ENCODE peak calls at places on chromosome 11, in ten cellular contexts. One of them, this sample, is unnamed.

GRCh38 chr11:112267188-112267591 is 6.5 kb upstream of the PLET1 start:
- DNase-seq in epithelial cell of esophagus: no peak
- DNase-seq in fibroblast of the aortic adventitia: no peak
- DNase-seq in NCI-H460: no peak
- DNase-seq in T-cell: no peak
- DNase-seq in NCI-H1436: no peak
- DNase-seq in astrocyte of the spinal cord: no peak
- DNase-seq in GM23248: no peak
- DNase-seq in H9: no peak
- DNase-seq in astrocyte of the hippocampus: no peak
- DNase-seq in this sample: no peak

GRCh38 chr11:69009441-69010211 is 3.4 kb downstream of the MRGPRF start:
- DNase-seq in H9: no peak
- DNase-seq in GM23248: peak
- DNase-seq in astrocyte of the hippocampus: peak
- DNase-seq in epithelial cell of esophagus: no peak
- DNase-seq in fibroblast of the aortic adventitia: no peak
- DNase-seq in T-cell: no peak
- DNase-seq in NCI-H460: no peak
- DNase-seq in astrocyte of the spinal cord: no peak
- DNase-seq in NCI-H1436: no peak
- DNase-seq in this sample: no peak

GRCh38 chr11:74138021-74138420 is 32.8 kb downstream of the C2CD3 start:
- DNase-seq in NCI-H460: no peak
- DNase-seq in GM23248: peak
- DNase-seq in fibroblast of the aortic adventitia: no peak
- DNase-seq in epithelial cell of esophagus: no peak
- DNase-seq in astrocyte of the spinal cord: peak
- DNase-seq in H9: no peak
- DNase-seq in NCI-H1436: no peak
- DNase-seq in astrocyte of the hippocampus: peak
- DNase-seq in T-cell: no peak
- DNase-seq in this sample: no peak

GRCh38 chr11:16034074-16034473 is 322.3 kb downstream of the SOX6 start:
- DNase-seq in epithelial cell of esophagus: no peak
- DNase-seq in astrocyte of the spinal cord: no peak
- DNase-seq in astrocyte of the hippocampus: no peak
- DNase-seq in NCI-H1436: no peak
- DNase-seq in T-cell: no peak
- DNase-seq in NCI-H460: no peak
- DNase-seq in GM23248: no peak
- DNase-seq in fibroblast of the aortic adventitia: no peak
- DNase-seq in H9: no peak
- DNase-seq in this sample: no peak

GRCh38 chr11:28842716-28843115 is 734.5 kb downstream of the METTL15 start:
- DNase-seq in GM23248: peak
- DNase-seq in NCI-H460: no peak
- DNase-seq in H9: no peak
- DNase-seq in epithelial cell of esophagus: no peak
- DNase-seq in NCI-H1436: no peak
- DNase-seq in fibroblast of the aortic adventitia: no peak
- DNase-seq in astrocyte of the spinal cord: peak
- DNase-seq in astrocyte of the hippocampus: no peak
- DNase-seq in T-cell: no peak
- DNase-seq in this sample: no peak

GRCh38 chr11:79312591-79313267 is 128.1 kb downstream of the TENM4 start:
- DNase-seq in astrocyte of the hippocampus: peak
- DNase-seq in epithelial cell of esophagus: no peak
- DNase-seq in fibroblast of the aortic adventitia: peak
- DNase-seq in T-cell: no peak
- DNase-seq in astrocyte of the spinal cord: peak
- DNase-seq in NCI-H1436: no peak
- DNase-seq in NCI-H460: no peak
- DNase-seq in GM23248: no peak
- DNase-seq in H9: no peak
- DNase-seq in this sample: no peak

GRCh38 chr11:69166186-69167115 is 10.7 kb downstream of the SMIM38 start:
- DNase-seq in astrocyte of the spinal cord: peak
- DNase-seq in T-cell: no peak
- DNase-seq in fibroblast of the aortic adventitia: peak
- DNase-seq in NCI-H1436: peak
- DNase-seq in GM23248: peak
- DNase-seq in epithelial cell of esophagus: peak
- DNase-seq in H9: peak
- DNase-seq in NCI-H460: peak
- DNase-seq in astrocyte of the hippocampus: peak
- DNase-seq in this sample: no peak

GRCh38 chr11:46524201-46524600 is 69.6 kb downstream of the AMBRA1 start:
- DNase-seq in T-cell: no peak
- DNase-seq in NCI-H1436: no peak
- DNase-seq in astrocyte of the spinal cord: no peak
- DNase-seq in NCI-H460: no peak
- DNase-seq in fibroblast of the aortic adventitia: no peak
- DNase-seq in H9: no peak
- DNase-seq in GM23248: no peak
- DNase-seq in epithelial cell of esophagus: no peak
- DNase-seq in astrocyte of the hippocampus: no peak
- DNase-seq in this sample: no peak

GRCh38 chr11:112856591-112856990 is 104.6 kb upstream of the NCAM1 start:
- DNase-seq in H9: no peak
- DNase-seq in T-cell: no peak
- DNase-seq in NCI-H1436: no peak
- DNase-seq in NCI-H460: no peak
- DNase-seq in fibroblast of the aortic adventitia: peak
- DNase-seq in GM23248: no peak
- DNase-seq in astrocyte of the hippocampus: no peak
- DNase-seq in astrocyte of the spinal cord: no peak
- DNase-seq in epithelial cell of esophagus: no peak
- DNase-seq in this sample: no peak

GRCh38 chr11:6319001-6319878 is 1.1 kb downstream of the CAVIN3 start:
- DNase-seq in epithelial cell of esophagus: peak
- DNase-seq in GM23248: peak
- DNase-seq in astrocyte of the hippocampus: peak
- DNase-seq in NCI-H460: no peak
- DNase-seq in fibroblast of the aortic adventitia: peak
- DNase-seq in NCI-H1436: no peak
- DNase-seq in H9: peak
- DNase-seq in astrocyte of the spinal cord: peak
- DNase-seq in T-cell: no peak
- DNase-seq in this sample: peak

GRCh38 chr11:86176165-86176884 is 68.2 kb upstream of the EED start:
- DNase-seq in astrocyte of the spinal cord: peak
- DNase-seq in NCI-H1436: no peak
- DNase-seq in T-cell: peak
- DNase-seq in astrocyte of the hippocampus: no peak
- DNase-seq in epithelial cell of esophagus: peak
- DNase-seq in NCI-H460: no peak
- DNase-seq in fibroblast of the aortic adventitia: peak
- DNase-seq in GM23248: peak
- DNase-seq in H9: no peak
- DNase-seq in this sample: peak

GRCh38 chr11:86064236-86064803 is 4.6 kb downstream of the PICALM start:
- DNase-seq in astrocyte of the hippocampus: no peak
- DNase-seq in astrocyte of the spinal cord: no peak
- DNase-seq in GM23248: peak
- DNase-seq in NCI-H460: no peak
- DNase-seq in NCI-H1436: no peak
- DNase-seq in H9: no peak
- DNase-seq in epithelial cell of esophagus: peak
- DNase-seq in T-cell: no peak
- DNase-seq in fibroblast of the aortic adventitia: peak
- DNase-seq in this sample: no peak

GRCh38 chr11:108559340-108559739 is 34.2 kb downstream of the EXPH5 start:
- DNase-seq in NCI-H460: no peak
- DNase-seq in astrocyte of the hippocampus: peak
- DNase-seq in NCI-H1436: no peak
- DNase-seq in epithelial cell of esophagus: peak
- DNase-seq in astrocyte of the spinal cord: peak
- DNase-seq in fibroblast of the aortic adventitia: peak
- DNase-seq in H9: no peak
- DNase-seq in GM23248: peak
- DNase-seq in T-cell: no peak
- DNase-seq in this sample: no peak

GRCh38 chr11:129377739-129378138 is 2.1 kb downstream of the BARX2 start:
- DNase-seq in H9: no peak
- DNase-seq in astrocyte of the hippocampus: no peak
- DNase-seq in fibroblast of the aortic adventitia: no peak
- DNase-seq in T-cell: no peak
- DNase-seq in astrocyte of the spinal cord: no peak
- DNase-seq in NCI-H1436: no peak
- DNase-seq in GM23248: no peak
- DNase-seq in NCI-H460: no peak
- DNase-seq in epithelial cell of esophagus: peak
- DNase-seq in this sample: no peak

GRCh38 chr11:74533421-74533820 is 39.9 kb upstream of the LIPT2 start:
- DNase-seq in astrocyte of the spinal cord: no peak
- DNase-seq in fibroblast of the aortic adventitia: no peak
- DNase-seq in H9: no peak
- DNase-seq in T-cell: no peak
- DNase-seq in GM23248: no peak
- DNase-seq in NCI-H1436: no peak
- DNase-seq in NCI-H460: no peak
- DNase-seq in epithelial cell of esophagus: no peak
- DNase-seq in astrocyte of the hippocampus: no peak
- DNase-seq in this sample: no peak

GRCh38 chr11:132234878-132235277 is 864.5 kb downstream of the NTM start:
- DNase-seq in epithelial cell of esophagus: peak
- DNase-seq in NCI-H460: no peak
- DNase-seq in NCI-H1436: no peak
- DNase-seq in astrocyte of the hippocampus: peak
- DNase-seq in H9: no peak
- DNase-seq in T-cell: no peak
- DNase-seq in astrocyte of the spinal cord: peak
- DNase-seq in fibroblast of the aortic adventitia: peak
- DNase-seq in GM23248: peak
- DNase-seq in this sample: no peak

GRCh38 chr11:46198873-46199250 is 77.6 kb upstream of the PHF21A start:
- DNase-seq in astrocyte of the spinal cord: no peak
- DNase-seq in NCI-H460: no peak
- DNase-seq in epithelial cell of esophagus: no peak
- DNase-seq in GM23248: no peak
- DNase-seq in astrocyte of the hippocampus: no peak
- DNase-seq in fibroblast of the aortic adventitia: no peak
- DNase-seq in NCI-H1436: no peak
- DNase-seq in T-cell: no peak
- DNase-seq in H9: no peak
- DNase-seq in this sample: no peak

GRCh38 chr11:19259487-19260345 is 19.0 kb upstream of the E2F8 start:
- DNase-seq in astrocyte of the spinal cord: peak
- DNase-seq in NCI-H1436: peak
- DNase-seq in NCI-H460: peak
- DNase-seq in astrocyte of the hippocampus: peak
- DNase-seq in GM23248: peak
- DNase-seq in epithelial cell of esophagus: peak
- DNase-seq in fibroblast of the aortic adventitia: peak
- DNase-seq in T-cell: peak
- DNase-seq in H9: peak
- DNase-seq in this sample: peak

GRCh38 chr11:33376331-33377099 is 119.3 kb downstream of the HIPK3 start:
- DNase-seq in fibroblast of the aortic adventitia: no peak
- DNase-seq in astrocyte of the spinal cord: no peak
- DNase-seq in NCI-H1436: no peak
- DNase-seq in GM23248: peak
- DNase-seq in epithelial cell of esophagus: peak
- DNase-seq in T-cell: no peak
- DNase-seq in NCI-H460: no peak
- DNase-seq in H9: peak
- DNase-seq in astrocyte of the hippocampus: peak
- DNase-seq in this sample: no peak

GRCh38 chr11:27570542-27570941 is 64.0 kb upstream of the LIN7C start:
- DNase-seq in H9: no peak
- DNase-seq in astrocyte of the spinal cord: no peak
- DNase-seq in epithelial cell of esophagus: no peak
- DNase-seq in NCI-H1436: no peak
- DNase-seq in T-cell: no peak
- DNase-seq in fibroblast of the aortic adventitia: no peak
- DNase-seq in GM23248: no peak
- DNase-seq in astrocyte of the hippocampus: no peak
- DNase-seq in NCI-H460: no peak
- DNase-seq in this sample: no peak

GRCh38 chr11:127454856-127455255 is 454.3 kb upstream of the KIRREL3 start:
- DNase-seq in GM23248: no peak
- DNase-seq in NCI-H1436: peak
- DNase-seq in epithelial cell of esophagus: no peak
- DNase-seq in NCI-H460: no peak
- DNase-seq in fibroblast of the aortic adventitia: no peak
- DNase-seq in astrocyte of the hippocampus: peak
- DNase-seq in T-cell: no peak
- DNase-seq in H9: no peak
- DNase-seq in astrocyte of the spinal cord: peak
- DNase-seq in this sample: no peak

GRCh38 chr11:118194835-118195627 is 18.6 kb upstream of the SCN2B start:
- DNase-seq in fibroblast of the aortic adventitia: peak
- DNase-seq in H9: no peak
- DNase-seq in NCI-H460: no peak
- DNase-seq in astrocyte of the hippocampus: peak
- DNase-seq in GM23248: peak
- DNase-seq in epithelial cell of esophagus: peak
- DNase-seq in NCI-H1436: no peak
- DNase-seq in T-cell: no peak
- DNase-seq in astrocyte of the spinal cord: peak
- DNase-seq in this sample: peak

GRCh38 chr11:105466582-105467228 is 143.2 kb upstream of the GRIA4 start:
- DNase-seq in NCI-H460: no peak
- DNase-seq in fibroblast of the aortic adventitia: peak
- DNase-seq in epithelial cell of esophagus: peak
- DNase-seq in T-cell: no peak
- DNase-seq in astrocyte of the spinal cord: peak
- DNase-seq in H9: no peak
- DNase-seq in NCI-H1436: no peak
- DNase-seq in astrocyte of the hippocampus: peak
- DNase-seq in GM23248: peak
- DNase-seq in this sample: no peak

GRCh38 chr11:125022551-125022950 is 40.6 kb upstream of the SLC37A2 start:
- DNase-seq in H9: no peak
- DNase-seq in T-cell: no peak
- DNase-seq in epithelial cell of esophagus: no peak
- DNase-seq in fibroblast of the aortic adventitia: peak
- DNase-seq in astrocyte of the hippocampus: no peak
- DNase-seq in NCI-H460: no peak
- DNase-seq in NCI-H1436: no peak
- DNase-seq in GM23248: peak
- DNase-seq in astrocyte of the spinal cord: no peak
- DNase-seq in this sample: no peak

GRCh38 chr11:110730773-110731172 is 18.5 kb upstream of the ARHGAP20 start:
- DNase-seq in NCI-H1436: no peak
- DNase-seq in GM23248: no peak
- DNase-seq in T-cell: no peak
- DNase-seq in astrocyte of the spinal cord: no peak
- DNase-seq in epithelial cell of esophagus: no peak
- DNase-seq in NCI-H460: no peak
- DNase-seq in H9: no peak
- DNase-seq in astrocyte of the hippocampus: no peak
- DNase-seq in fibroblast of the aortic adventitia: no peak
- DNase-seq in this sample: no peak

GRCh38 chr11:85889676-85890579 is 34.7 kb downstream of the CCDC83 start:
- DNase-seq in NCI-H1436: no peak
- DNase-seq in fibroblast of the aortic adventitia: peak
- DNase-seq in NCI-H460: peak
- DNase-seq in astrocyte of the spinal cord: peak
- DNase-seq in epithelial cell of esophagus: peak
- DNase-seq in T-cell: no peak
- DNase-seq in GM23248: peak
- DNase-seq in astrocyte of the hippocampus: peak
- DNase-seq in H9: no peak
- DNase-seq in this sample: no peak

GRCh38 chr11:76056881-76057280 is 149.4 kb downstream of the WNT11 start:
- DNase-seq in astrocyte of the hippocampus: no peak
- DNase-seq in epithelial cell of esophagus: no peak
- DNase-seq in GM23248: no peak
- DNase-seq in NCI-H460: no peak
- DNase-seq in H9: no peak
- DNase-seq in NCI-H1436: no peak
- DNase-seq in T-cell: no peak
- DNase-seq in astrocyte of the spinal cord: no peak
- DNase-seq in fibroblast of the aortic adventitia: no peak
- DNase-seq in this sample: no peak

GRCh38 chr11:34654491-34655334 is 33.8 kb downstream of the EHF start:
- DNase-seq in NCI-H460: peak
- DNase-seq in astrocyte of the hippocampus: peak
- DNase-seq in NCI-H1436: no peak
- DNase-seq in T-cell: no peak
- DNase-seq in H9: peak
- DNase-seq in fibroblast of the aortic adventitia: peak
- DNase-seq in GM23248: peak
- DNase-seq in epithelial cell of esophagus: peak
- DNase-seq in astrocyte of the spinal cord: no peak
- DNase-seq in this sample: peak

This sample was measured in right lobe of liver.